ENCODE peak calls at places on chromosomes 2 and 18, in seven cellular contexts. One of them, this sample, is unnamed.

GRCh38 chr2:235026649-235027557 is 75.1 kb downstream of the SH3BP4 start:
- DNase-seq in fibroblast of mammary gland: peak
- DNase-seq in heart left ventricle: peak
- DNase-seq in A549: peak
- DNase-seq in GM20000: no peak
- DNase-seq in psoas muscle: peak
- DNase-seq in neural crest cell: no peak
- DNase-seq in this sample: peak

GRCh38 chr2:72669121-72669520 is 156.7 kb downstream of the EXOC6B start:
- DNase-seq in fibroblast of mammary gland: peak
- DNase-seq in heart left ventricle: no peak
- DNase-seq in A549: peak
- DNase-seq in GM20000: no peak
- DNase-seq in psoas muscle: no peak
- DNase-seq in neural crest cell: no peak
- DNase-seq in this sample: peak

GRCh38 chr2:112582314-112582746 is 2.1 kb upstream of the CHCHD5 start:
- DNase-seq in fibroblast of mammary gland: peak
- DNase-seq in heart left ventricle: no peak
- DNase-seq in A549: peak
- DNase-seq in GM20000: peak
- DNase-seq in psoas muscle: no peak
- DNase-seq in neural crest cell: no peak
- DNase-seq in this sample: peak

GRCh38 chr2:61288070-61288841 is 126.3 kb downstream of the C2orf74 start:
- DNase-seq in fibroblast of mammary gland: no peak
- DNase-seq in heart left ventricle: no peak
- DNase-seq in A549: no peak
- DNase-seq in GM20000: no peak
- DNase-seq in psoas muscle: no peak
- DNase-seq in neural crest cell: no peak
- DNase-seq in this sample: no peak

GRCh38 chr2:217943379-217944321 is 59.1 kb downstream of the TNS1 start:
- DNase-seq in fibroblast of mammary gland: peak
- DNase-seq in heart left ventricle: peak
- DNase-seq in A549: peak
- DNase-seq in GM20000: no peak
- DNase-seq in psoas muscle: peak
- DNase-seq in neural crest cell: peak
- DNase-seq in this sample: peak

GRCh38 chr2:106143495-106144215 is 50.4 kb downstream of the UXS1 start:
- DNase-seq in fibroblast of mammary gland: no peak
- DNase-seq in heart left ventricle: no peak
- DNase-seq in A549: no peak
- DNase-seq in GM20000: no peak
- DNase-seq in psoas muscle: no peak
- DNase-seq in neural crest cell: no peak
- DNase-seq in this sample: no peak

GRCh38 chr2:69244889-69245288 is 142.1 kb downstream of the GFPT1 start:
- DNase-seq in fibroblast of mammary gland: no peak
- DNase-seq in heart left ventricle: no peak
- DNase-seq in A549: no peak
- DNase-seq in GM20000: no peak
- DNase-seq in psoas muscle: no peak
- DNase-seq in neural crest cell: no peak
- DNase-seq in this sample: no peak

GRCh38 chr2:179532890-179533289 is 268.3 kb upstream of the SESTD1 start:
- DNase-seq in fibroblast of mammary gland: peak
- DNase-seq in heart left ventricle: no peak
- DNase-seq in A549: no peak
- DNase-seq in GM20000: no peak
- DNase-seq in psoas muscle: no peak
- DNase-seq in neural crest cell: no peak
- DNase-seq in this sample: no peak

GRCh38 chr18:55585586-55586521 is 2.1 kb downstream of the TCF4 start:
- DNase-seq in fibroblast of mammary gland: peak
- DNase-seq in heart left ventricle: peak
- DNase-seq in A549: no peak
- DNase-seq in GM20000: no peak
- DNase-seq in psoas muscle: no peak
- DNase-seq in neural crest cell: peak
- DNase-seq in this sample: no peak

GRCh38 chr2:216181953-216182352 is 72.8 kb downstream of the XRCC5 start:
- DNase-seq in fibroblast of mammary gland: no peak
- DNase-seq in heart left ventricle: no peak
- DNase-seq in A549: no peak
- DNase-seq in GM20000: no peak
- DNase-seq in psoas muscle: no peak
- DNase-seq in neural crest cell: no peak
- DNase-seq in this sample: no peak

GRCh38 chr2:29777164-29777563 is 144.2 kb downstream of the ALK start:
- DNase-seq in fibroblast of mammary gland: peak
- DNase-seq in heart left ventricle: no peak
- DNase-seq in A549: no peak
- DNase-seq in GM20000: no peak
- DNase-seq in psoas muscle: no peak
- DNase-seq in neural crest cell: no peak
- DNase-seq in this sample: no peak

GRCh38 chr2:108215794-108216211 is 24.0 kb upstream of the SULT1C3 start:
- DNase-seq in fibroblast of mammary gland: peak
- DNase-seq in heart left ventricle: no peak
- DNase-seq in A549: peak
- DNase-seq in GM20000: peak
- DNase-seq in psoas muscle: no peak
- DNase-seq in neural crest cell: no peak
- DNase-seq in this sample: peak

GRCh38 chr2:150570712-150571111 is 83.2 kb upstream of the RND3 start:
- DNase-seq in fibroblast of mammary gland: peak
- DNase-seq in heart left ventricle: no peak
- DNase-seq in A549: peak
- DNase-seq in GM20000: no peak
- DNase-seq in psoas muscle: no peak
- DNase-seq in neural crest cell: no peak
- DNase-seq in this sample: peak

GRCh38 chr18:70659026-70659726 is 370.3 kb downstream of the SOCS6 start:
- DNase-seq in fibroblast of mammary gland: peak
- DNase-seq in heart left ventricle: peak
- DNase-seq in A549: peak
- DNase-seq in GM20000: no peak
- DNase-seq in psoas muscle: no peak
- DNase-seq in neural crest cell: no peak
- DNase-seq in this sample: no peak

GRCh38 chr2:29223851-29224692 is 108.9 kb downstream of the CLIP4 start:
- DNase-seq in fibroblast of mammary gland: peak
- DNase-seq in heart left ventricle: peak
- DNase-seq in A549: no peak
- DNase-seq in GM20000: no peak
- DNase-seq in psoas muscle: no peak
- DNase-seq in neural crest cell: no peak
- DNase-seq in this sample: peak

GRCh38 chr2:101815739-101816391 is 118.4 kb downstream of the MAP4K4 start:
- DNase-seq in fibroblast of mammary gland: peak
- DNase-seq in heart left ventricle: no peak
- DNase-seq in A549: no peak
- DNase-seq in GM20000: no peak
- DNase-seq in psoas muscle: no peak
- DNase-seq in neural crest cell: no peak
- DNase-seq in this sample: no peak

GRCh38 chr18:21117385-21118135 is 5.9 kb upstream of the ROCK1 start:
- DNase-seq in fibroblast of mammary gland: peak
- DNase-seq in heart left ventricle: no peak
- DNase-seq in A549: no peak
- DNase-seq in GM20000: no peak
- DNase-seq in psoas muscle: no peak
- DNase-seq in neural crest cell: no peak
- DNase-seq in this sample: peak

GRCh38 chr2:85188852-85189251 is 55.7 kb downstream of the TCF7L1 start:
- DNase-seq in fibroblast of mammary gland: no peak
- DNase-seq in heart left ventricle: no peak
- DNase-seq in A549: no peak
- DNase-seq in GM20000: no peak
- DNase-seq in psoas muscle: no peak
- DNase-seq in neural crest cell: no peak
- DNase-seq in this sample: no peak

GRCh38 chr18:61651145-61651879 is 241.5 kb downstream of the RNF152 start:
- DNase-seq in fibroblast of mammary gland: no peak
- DNase-seq in heart left ventricle: no peak
- DNase-seq in A549: no peak
- DNase-seq in GM20000: no peak
- DNase-seq in psoas muscle: no peak
- DNase-seq in neural crest cell: no peak
- DNase-seq in this sample: no peak

GRCh38 chr2:119218478-119219064 is 5.1 kb upstream of the STEAP3 start:
- DNase-seq in fibroblast of mammary gland: peak
- DNase-seq in heart left ventricle: peak
- DNase-seq in A549: peak
- DNase-seq in GM20000: no peak
- DNase-seq in psoas muscle: no peak
- DNase-seq in neural crest cell: no peak
- DNase-seq in this sample: peak

GRCh38 chr2:215883799-215884198 is 129.6 kb downstream of the MREG start:
- DNase-seq in fibroblast of mammary gland: no peak
- DNase-seq in heart left ventricle: no peak
- DNase-seq in A549: no peak
- DNase-seq in GM20000: peak
- DNase-seq in psoas muscle: no peak
- DNase-seq in neural crest cell: no peak
- DNase-seq in this sample: no peak

GRCh38 chr2:439077-439476 is 151.2 kb upstream of the ALKAL2 start:
- DNase-seq in fibroblast of mammary gland: no peak
- DNase-seq in heart left ventricle: no peak
- DNase-seq in A549: no peak
- DNase-seq in GM20000: no peak
- DNase-seq in psoas muscle: no peak
- DNase-seq in neural crest cell: no peak
- DNase-seq in this sample: no peak

GRCh38 chr2:160882906-160883305 is 277.3 kb upstream of the TANK start:
- DNase-seq in fibroblast of mammary gland: no peak
- DNase-seq in heart left ventricle: no peak
- DNase-seq in A549: no peak
- DNase-seq in GM20000: no peak
- DNase-seq in psoas muscle: no peak
- DNase-seq in neural crest cell: no peak
- DNase-seq in this sample: no peak

GRCh38 chr18:10090668-10091067 is 176.9 kb downstream of the VAPA start:
- DNase-seq in fibroblast of mammary gland: no peak
- DNase-seq in heart left ventricle: no peak
- DNase-seq in A549: no peak
- DNase-seq in GM20000: no peak
- DNase-seq in psoas muscle: no peak
- DNase-seq in neural crest cell: no peak
- DNase-seq in this sample: no peak

GRCh38 chr2:236998250-236998649 is 87.4 kb upstream of the COPS8 start:
- DNase-seq in fibroblast of mammary gland: peak
- DNase-seq in heart left ventricle: no peak
- DNase-seq in A549: peak
- DNase-seq in GM20000: no peak
- DNase-seq in psoas muscle: no peak
- DNase-seq in neural crest cell: no peak
- DNase-seq in this sample: no peak

GRCh38 chr2:63788070-63788469 is 53.6 kb upstream of the UGP2 start:
- DNase-seq in fibroblast of mammary gland: peak
- DNase-seq in heart left ventricle: no peak
- DNase-seq in A549: no peak
- DNase-seq in GM20000: no peak
- DNase-seq in psoas muscle: no peak
- DNase-seq in neural crest cell: no peak
- DNase-seq in this sample: peak

GRCh38 chr2:137185378-137186078 is 420.2 kb downstream of the THSD7B start:
- DNase-seq in fibroblast of mammary gland: peak
- DNase-seq in heart left ventricle: no peak
- DNase-seq in A549: no peak
- DNase-seq in GM20000: no peak
- DNase-seq in psoas muscle: no peak
- DNase-seq in neural crest cell: no peak
- DNase-seq in this sample: peak

GRCh38 chr2:152353364-152353763 is 18.4 kb downstream of the FMNL2 start:
- DNase-seq in fibroblast of mammary gland: no peak
- DNase-seq in heart left ventricle: no peak
- DNase-seq in A549: no peak
- DNase-seq in GM20000: no peak
- DNase-seq in psoas muscle: no peak
- DNase-seq in neural crest cell: no peak
- DNase-seq in this sample: no peak

GRCh38 chr2:127182626-127183458 is 37.3 kb downstream of the CYP27C1 start:
- DNase-seq in fibroblast of mammary gland: no peak
- DNase-seq in heart left ventricle: no peak
- DNase-seq in A549: no peak
- DNase-seq in GM20000: no peak
- DNase-seq in psoas muscle: no peak
- DNase-seq in neural crest cell: no peak
- DNase-seq in this sample: no peak
- TF ChIP-seq CTCF in fibroblast of mammary gland: no peak
- TF ChIP-seq CTCF in heart left ventricle: no peak
- TF ChIP-seq CTCF in A549: no peak
- TF ChIP-seq CTCF in GM20000: no peak
- TF ChIP-seq CTCF in psoas muscle: no peak
- TF ChIP-seq CTCF in neural crest cell: no peak
- TF ChIP-seq CTCF in this sample: no peak

GRCh38 chr2:26607698-26608097 is 33.5 kb downstream of the CIB4 start:
- DNase-seq in fibroblast of mammary gland: no peak
- DNase-seq in heart left ventricle: no peak
- DNase-seq in A549: no peak
- DNase-seq in GM20000: no peak
- DNase-seq in psoas muscle: no peak
- DNase-seq in neural crest cell: no peak
- DNase-seq in this sample: no peak
- TF ChIP-seq CTCF in fibroblast of mammary gland: no peak
- TF ChIP-seq CTCF in heart left ventricle: no peak
- TF ChIP-seq CTCF in A549: no peak
- TF ChIP-seq CTCF in GM20000: no peak
- TF ChIP-seq CTCF in psoas muscle: no peak
- TF ChIP-seq CTCF in neural crest cell: no peak
- TF ChIP-seq CTCF in this sample: no peak

DNA sequence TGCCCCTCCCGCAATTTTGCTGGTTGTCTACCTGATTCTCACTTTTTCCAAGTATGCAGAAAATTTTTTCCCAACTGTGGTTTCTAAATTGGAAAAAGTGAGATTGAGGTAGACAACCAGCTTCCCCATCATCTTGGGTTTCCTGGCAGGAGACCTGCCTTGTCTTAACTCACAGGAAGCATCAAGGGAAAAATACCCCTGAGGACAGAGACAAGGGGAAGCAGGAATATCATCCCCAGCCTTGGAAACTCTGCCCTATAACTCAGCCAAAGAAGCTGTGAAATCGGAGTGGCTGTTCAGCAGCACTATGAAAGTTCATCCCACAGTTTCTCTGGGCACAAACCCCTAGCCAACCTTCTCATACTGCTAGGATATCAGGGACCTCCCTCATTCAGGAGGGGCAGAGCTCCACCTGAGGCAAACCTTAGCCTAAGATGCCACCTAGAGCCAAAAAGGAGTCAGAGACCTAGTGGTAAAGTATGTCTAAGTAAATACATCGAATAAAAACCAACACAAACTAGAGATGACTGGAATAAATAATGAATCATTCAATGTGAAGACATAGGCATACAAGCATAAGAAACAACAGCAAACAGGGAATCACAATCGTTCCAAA is 68.2 kb downstream of the ZSWIM2 start:
- DNase-seq in fibroblast of mammary gland: peak
- DNase-seq in heart left ventricle: no peak
- DNase-seq in A549: peak
- DNase-seq in GM20000: no peak
- DNase-seq in psoas muscle: no peak
- DNase-seq in neural crest cell: no peak
- DNase-seq in this sample: peak
- TF ChIP-seq CTCF in fibroblast of mammary gland: peak
- TF ChIP-seq CTCF in heart left ventricle: no peak
- TF ChIP-seq CTCF in A549: peak
- TF ChIP-seq CTCF in GM20000: no peak
- TF ChIP-seq CTCF in psoas muscle: no peak
- TF ChIP-seq CTCF in neural crest cell: peak
- TF ChIP-seq CTCF in this sample: no peak

GRCh38 chr18:49970288-49970687 is 157.0 kb upstream of the ACAA2 start:
- DNase-seq in fibroblast of mammary gland: no peak
- DNase-seq in heart left ventricle: no peak
- DNase-seq in A549: no peak
- DNase-seq in GM20000: no peak
- DNase-seq in psoas muscle: no peak
- DNase-seq in neural crest cell: no peak
- DNase-seq in this sample: no peak
- TF ChIP-seq CTCF in fibroblast of mammary gland: no peak
- TF ChIP-seq CTCF in heart left ventricle: no peak
- TF ChIP-seq CTCF in A549: no peak
- TF ChIP-seq CTCF in GM20000: no peak
- TF ChIP-seq CTCF in psoas muscle: no peak
- TF ChIP-seq CTCF in neural crest cell: no peak
- TF ChIP-seq CTCF in this sample: no peak

This sample was measured in HFFc6.